ENCODE peak calls at places on chromosomes 16 and 17, in five cellular contexts. S is A549, Q is transverse colon, Y is tibial nerve, D is esophagus squamous epithelium. M is an unnamed sample.

GRCh38 chr17:64385187-64386083 is 5.2 kb downstream of the PECAM1 start:
- DNase-seq in Q (peak), S (peak), Y (peak), D (no peak), M (peak)

GRCh38 chr17:35774499-35774898 is 13.8 kb downstream of the C17orf50 start:
- DNase-seq in Q (peak), Y (no peak), S (no peak), D (no peak), M (no peak)

GRCh38 chr16:85027968-85028637 is 508 bp downstream of the KIAA0513 start:
- DNase-seq in Q (peak), Y (no peak), S (no peak), D (no peak), M (no peak)

GRCh38 chr17:7122386-7122785 is 7.8 kb upstream of the ASGR2 start:
- DNase-seq in D (no peak), S (no peak), Y (no peak), Q (no peak), M (no peak)

GRCh38 chr16:85569615-85570212 is 43.4 kb upstream of the GSE1 start:
- DNase-seq in S (no peak), D (no peak), Q (peak), Y (no peak), M (no peak)

GRCh38 chr17:60610481-60610880 is 10.5 kb downstream of the PPM1D start:
- DNase-seq in Q (no peak), Y (no peak), S (no peak), D (no peak), M (no peak)

GRCh38 chr16:68416057-68417046 is 32.0 kb downstream of the SMPD3 start:
- DNase-seq in D (no peak), Q (peak), S (no peak), Y (no peak), M (no peak)

GRCh38 chr17:73387746-73388577 is 76.2 kb upstream of the CDC42EP4 start:
- DNase-seq in Q (no peak), D (no peak), S (no peak), Y (no peak), M (no peak)

GRCh38 chr17:80426671-80427326 is 11.8 kb downstream of the ENDOV start:
- DNase-seq in Q (peak), D (no peak), S (peak), Y (peak), M (peak)

GRCh38 chr17:9987779-9988585 is 82.9 kb upstream of the RCVRN start:
- DNase-seq in Y (no peak), D (no peak), Q (peak), S (peak), M (peak)

GRCh38 chr16:61684566-61684965 is 351.7 kb downstream of the CDH8 start:
- DNase-seq in Y (no peak), D (no peak), Q (no peak), S (no peak), M (no peak)

GRCh38 chr16:30185141-30185682 is 1.8 kb downstream of the CORO1A start:
- DNase-seq in Q (peak), S (no peak), D (no peak), Y (no peak), M (no peak)

GRCh38 chr16:86037999-86038922 is 139.3 kb downstream of the IRF8 start:
- DNase-seq in Y (no peak), Q (peak), D (no peak), S (no peak), M (no peak)

GRCh38 chr17:4498461-4499397 is at the start of gene SPNS2:
- DNase-seq in Y (no peak), Q (peak), S (peak), D (no peak), M (peak)
- TF ChIP-seq POLR2A in Y (no peak), Q (no peak), S (no peak), D (no peak), M (no peak)

GRCh38 chr16:28538733-28539596 is at the start of gene NUPR1:
- DNase-seq in Y (peak), S (peak), Q (peak), D (peak), M (peak)
- TF ChIP-seq POLR2A in Y (peak), S (no peak), Q (peak), D (no peak), M (no peak)

GRCh38 chr17:68103148-68103547 is 67.6 kb downstream of the KPNA2 start:
- DNase-seq in Y (no peak), S (no peak), D (no peak), Q (no peak), M (no peak)

GRCh38 chr17:68101992-68102758 is 66.6 kb downstream of the KPNA2 start:
- DNase-seq in Q (peak), Y (peak), S (peak), D (no peak), M (no peak)

GRCh38 chr17:68101075-68101991 is 65.8 kb downstream of the KPNA2 start:
- DNase-seq in Q (peak), S (peak), D (peak), Y (peak), M (peak)

GRCh38 chr17:68097161-68097805 is 61.7 kb downstream of the KPNA2 start:
- DNase-seq in D (no peak), S (no peak), Y (no peak), Q (no peak), M (no peak)

GRCh38 chr17:68100000-68100641 is 64.6 kb downstream of the KPNA2 start:
- DNase-seq in D (no peak), Q (no peak), S (no peak), Y (no peak), M (no peak)
- TF ChIP-seq POLR2A in D (no peak), Q (no peak), S (no peak), Y (no peak), M (no peak)

GRCh38 chr17:40458001-40458791 is 14.9 kb downstream of the IGFBP4 start:
- DNase-seq in D (no peak), S (peak), Y (no peak), Q (no peak), M (peak)
- TF ChIP-seq POLR2A in D (no peak), S (no peak), Y (no peak), Q (no peak), M (no peak)

DNA sequence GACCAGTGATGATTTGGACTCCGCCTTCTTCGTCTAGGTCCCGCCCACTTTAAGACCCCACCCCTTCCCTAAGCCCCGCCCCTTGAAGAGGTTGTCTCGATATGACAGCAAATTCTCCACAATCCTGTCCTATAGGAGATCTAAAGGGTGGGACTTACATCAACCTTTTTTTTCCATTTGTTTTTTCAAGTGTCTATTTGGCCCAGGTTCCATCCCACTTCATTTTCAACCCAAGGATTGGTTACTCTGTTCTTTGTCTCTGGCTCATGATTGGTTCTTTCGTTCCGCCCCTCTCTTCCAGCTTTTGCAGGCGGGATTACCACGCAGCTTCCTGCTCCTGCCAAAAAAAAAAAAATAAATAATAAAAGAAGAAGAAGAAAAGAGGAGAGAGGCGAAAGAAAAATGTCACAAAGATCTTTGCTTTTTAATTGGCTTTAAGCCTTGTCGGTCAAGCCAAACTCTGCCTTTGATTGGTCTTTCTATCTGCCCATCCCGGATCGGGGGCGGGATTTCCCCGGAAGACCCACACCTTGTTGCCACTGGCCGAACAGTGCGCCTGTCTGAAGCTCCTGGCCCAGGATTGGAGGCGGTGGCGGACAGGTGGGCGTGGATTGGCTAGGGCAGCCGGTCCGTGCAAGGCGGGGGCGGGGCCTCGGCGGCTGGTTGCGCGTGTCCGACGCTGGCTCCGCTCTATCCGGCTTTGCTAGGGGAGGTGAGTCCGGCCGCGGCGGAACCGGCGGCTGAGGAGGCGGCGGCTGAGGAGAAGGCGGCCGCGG is 1.2 kb upstream of the NLK start:
- DNase-seq in Y (peak), Q (peak), D (peak), S (peak), M (peak)
- TF ChIP-seq POLR2A in Y (no peak), Q (peak), D (no peak), S (peak), M (peak)

GRCh38 chr17:78883533-78884131 is 19.4 kb downstream of the CEP295NL start:
- DNase-seq in Y (peak), Q (peak), D (no peak), S (peak), M (peak)
- TF ChIP-seq POLR2A in Y (peak), Q (peak), D (no peak), S (no peak), M (peak)